ENCODE peak calls at places on chromosomes 12 and 14, in four cellular contexts. X is stomach, O is tibial artery, Y is upper lobe of right lung. S is an unnamed sample.

GRCh38 chr12:120470150-120470817 is 736 bp upstream of the SRSF9 start:
- DNase-seq in X (no peak), O (no peak), Y (no peak), S (no peak)

GRCh38 chr14:23571701-23572523 is 4.3 kb upstream of the AP1G2 start:
- DNase-seq in X (no peak), O (no peak), Y (peak; percentile 57), S (no peak)

GRCh38 chr14:95597784-95598204 is 62.9 kb downstream of the GLRX5 start:
- DNase-seq in X (no peak), O (no peak), Y (no peak), S (peak; percentile 91)

GRCh38 chr12:94714378-94714777 is 64.0 kb upstream of the TMCC3 start:
- DNase-seq in X (no peak), O (no peak), Y (no peak), S (no peak)

GRCh38 chr14:80536456-80536855 is 325.2 kb upstream of the DIO2 start:
- DNase-seq in X (no peak), O (no peak), Y (no peak), S (no peak)

GRCh38 chr12:114846771-114847170 is 162.8 kb upstream of the TBX3 start:
- DNase-seq in X (no peak), O (no peak), Y (no peak), S (no peak)

GRCh38 chr14:91127411-91127810 is 13.5 kb downstream of the DGLUCY start:
- DNase-seq in X (peak; percentile 90), O (no peak), Y (peak; percentile 85), S (no peak)

GRCh38 chr14:53888535-53889386 is 67.9 kb downstream of the BMP4 start:
- DNase-seq in X (no peak), O (no peak), Y (no peak), S (no peak)

GRCh38 chr14:93031505-93032300 is 84.0 kb downstream of the ITPK1 start:
- DNase-seq in X (no peak), O (no peak), Y (no peak), S (no peak)

GRCh38 chr12:81128930-81129554 is 51.2 kb downstream of the ACSS3 start:
- DNase-seq in X (no peak), O (no peak), Y (no peak), S (peak; percentile 38)

GRCh38 chr12:131603106-131604033 is 107.5 kb upstream of the SFSWAP start:
- DNase-seq in X (no peak), O (no peak), Y (no peak), S (no peak)

GRCh38 chr12:57498143-57498524 is 10.3 kb downstream of the MARS1 start:
- DNase-seq in X (no peak), O (no peak), Y (no peak), S (no peak)

GRCh38 chr12:104507672-104508071 is 50.9 kb downstream of the CHST11 start:
- DNase-seq in X (no peak), O (no peak), Y (no peak), S (no peak)

GRCh38 chr14:50475460-50475859 is 56.9 kb downstream of the MAP4K5 start:
- DNase-seq in X (no peak), O (no peak), Y (no peak), S (peak; percentile 10)

GRCh38 chr14:62189698-62190097 is 427.5 kb downstream of the SNAPC1 start:
- DNase-seq in X (no peak), O (no peak), Y (no peak), S (no peak)

GRCh38 chr12:28497889-28498411 is 307.7 kb downstream of the CCDC91 start:
- DNase-seq in X (no peak), O (no peak), Y (no peak), S (no peak)

GRCh38 chr12:49225551-49226166 is 36.8 kb upstream of the TUBA1A start:
- DNase-seq in X (no peak), O (no peak), Y (peak; percentile 86), S (peak; percentile 40)

GRCh38 chr12:131033886-131034482 is 80.3 kb downstream of the ADGRD1 start:
- DNase-seq in X (no peak), O (no peak), Y (no peak), S (no peak)

GRCh38 chr12:82519508-82519907 is 161.2 kb downstream of the METTL25 start:
- DNase-seq in X (no peak), O (no peak), Y (no peak), S (no peak)

GRCh38 chr12:72209096-72209495 is 63.1 kb upstream of the TRHDE start:
- DNase-seq in X (no peak), O (no peak), Y (no peak), S (peak; percentile 87)

GRCh38 chr14:101590616-101591015 is 29.3 kb downstream of the DIO3 start:
- DNase-seq in X (peak; percentile 21), O (no peak), Y (peak; percentile 56), S (no peak)

DNA sequence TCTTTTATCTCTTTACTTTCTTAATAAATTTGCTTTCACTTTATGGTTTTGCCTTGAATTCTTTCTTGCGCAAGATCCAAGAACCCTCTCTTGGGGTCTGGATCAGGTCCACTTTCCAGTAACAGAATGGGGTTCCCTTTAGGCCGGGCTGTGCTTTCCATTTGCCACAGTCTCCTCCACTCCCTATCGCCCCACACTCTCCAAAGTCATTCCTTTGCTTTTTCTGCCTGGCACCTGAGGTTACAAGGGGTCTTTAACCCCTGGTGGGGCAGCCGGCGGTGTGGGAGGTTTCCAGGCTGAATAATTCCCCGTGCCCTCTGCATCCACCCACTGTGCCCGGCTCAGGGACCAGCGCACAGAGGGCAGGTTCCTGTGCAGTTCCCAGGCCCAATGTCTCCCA is 42.9 kb upstream of the LHX5 start:
- DNase-seq in X (no peak), O (no peak), Y (no peak), S (no peak)
- H3K4me3 ChIP-seq in X (no peak overlapping the region), O (no peak overlapping the region), Y (no peak overlapping the region), S (no peak overlapping the region)

GRCh38 chr12:6450091-6450868 is 1.6 kb upstream of the TAPBPL start:
- DNase-seq in X (no peak), O (no peak), Y (peak; percentile 39), S (peak; percentile 85)

GRCh38 chr12:6452245-6452731 is 446 bp downstream of the TAPBPL start:
- DNase-seq in X (peak; percentile 50), O (no peak), Y (no peak), S (peak; percentile 33)

GRCh38 chr12:6450869-6451347 is 934 bp upstream of the TAPBPL start:
- DNase-seq in X (no peak), O (peak; percentile 42), Y (no peak), S (peak; percentile 68)

GRCh38 chr12:6452908-6453630 is 1.2 kb downstream of the TAPBPL start:
- DNase-seq in X (peak; percentile 52), O (no peak), Y (peak; percentile 70), S (no peak)

DNA sequence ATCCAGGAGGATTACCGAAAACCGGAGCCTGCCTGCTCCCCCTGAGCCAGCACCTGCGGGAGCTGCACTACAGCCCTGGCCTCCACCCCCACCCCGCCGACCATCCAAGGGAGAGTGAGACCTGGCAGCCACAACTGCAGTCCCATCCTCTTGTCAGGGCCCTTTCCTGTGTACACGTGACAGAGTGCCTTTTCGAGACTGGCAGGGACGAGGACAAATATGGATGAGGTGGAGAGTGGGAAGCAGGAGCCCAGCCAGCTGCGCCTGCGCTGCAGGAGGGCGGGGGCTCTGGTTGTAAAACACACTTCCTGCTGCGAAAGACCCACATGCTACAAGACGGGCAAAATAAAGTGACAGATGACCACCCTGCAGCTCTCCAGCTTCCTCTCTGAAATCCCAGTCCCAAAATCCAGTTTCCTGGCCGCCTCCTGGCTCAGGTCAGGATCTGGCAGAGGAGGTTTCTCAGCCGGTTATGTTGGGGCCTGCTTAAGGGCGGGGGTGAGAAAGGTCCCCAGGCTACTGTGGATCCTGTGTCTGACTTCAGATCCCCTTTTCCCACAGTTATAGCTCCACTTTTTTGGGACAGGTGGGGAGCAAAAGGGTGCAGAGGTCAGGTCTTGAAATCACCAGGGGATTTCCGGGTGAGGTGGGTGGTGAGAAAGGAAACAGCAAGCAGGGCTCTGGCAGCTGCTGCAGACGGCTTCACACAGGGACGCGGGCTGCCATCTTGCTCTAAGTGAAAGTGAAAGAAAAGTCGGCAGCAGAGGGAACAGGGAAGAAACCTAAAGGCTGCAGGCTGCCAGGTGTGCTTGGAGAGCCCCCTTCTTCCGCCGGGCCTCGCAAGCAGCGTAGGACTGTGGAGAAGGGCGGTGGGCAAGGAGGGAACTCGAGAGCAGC is at the start of gene TAPBPL:
- DNase-seq in X (peak; percentile 81), O (peak; percentile 90), Y (peak; percentile 91), S (peak; percentile 86)
- TF ChIP-seq CTCF in X (no peak), O (no peak), Y (no peak), S (no peak)

GRCh38 chr12:13000616-13000934 is 510 bp upstream of the HEBP1 start:
- DNase-seq in X (no peak), O (no peak), Y (peak; percentile 81), S (no peak)
- H3K4me3 ChIP-seq in X (peak overlapping the region; percentile 52), O (peak overlapping the region; percentile 69), Y (peak overlapping the region; percentile 93), S (peak overlapping the region; percentile 75)

GRCh38 chr12:51890135-51890464 is 2.2 kb downstream of the ANKRD33 start:
- DNase-seq in X (no peak), O (no peak), Y (no peak), S (no peak)
- TF ChIP-seq CTCF in X (no peak), O (no peak), Y (no peak), S (no peak)

DNA sequence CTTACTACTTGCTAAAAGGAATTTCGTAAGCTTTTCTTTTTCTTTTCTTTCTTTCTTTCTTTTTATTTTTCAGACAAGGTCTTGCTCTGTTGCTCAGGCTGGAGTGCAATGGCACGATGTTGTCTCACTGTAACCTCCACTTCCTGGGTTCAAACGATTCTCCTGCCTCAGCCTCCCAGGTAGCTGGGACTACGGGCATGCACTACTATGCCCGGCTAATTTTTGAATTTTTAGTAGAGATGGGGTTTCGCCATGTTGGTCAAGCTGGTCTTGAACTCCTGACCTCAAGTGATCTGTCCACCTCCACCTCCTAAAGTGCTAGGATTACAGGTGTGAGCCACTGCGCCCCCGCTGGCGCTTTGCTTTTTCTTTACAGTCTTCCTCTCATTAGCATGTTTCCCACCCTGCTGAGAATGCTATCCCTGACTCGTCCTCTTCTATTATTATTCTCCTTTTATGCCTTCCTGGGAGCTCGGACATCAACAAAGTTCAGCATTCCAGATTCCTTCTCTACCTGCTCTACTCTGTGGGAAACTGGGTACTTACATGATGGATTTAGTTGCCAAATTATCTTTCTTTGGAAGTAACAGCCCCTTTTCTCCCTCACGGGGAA is 3.1 kb downstream of the MTHFD1 start:
- DNase-seq in X (no peak), O (no peak), Y (no peak), S (no peak)
- H3K4me3 ChIP-seq in X (no peak overlapping the region), O (no peak overlapping the region), Y (no peak overlapping the region), S (no peak overlapping the region)